ENCODE peak calls at places on chromosome 14, in four cellular contexts. One of them, this sample, is unnamed.

GRCh38 chr14:86521032-86521730 is 991.2 kb downstream of the FLRT2 start:
- DNase-seq in PC-9: no peak
- DNase-seq in coronary artery: no peak
- DNase-seq in brain microvascular endothelial cell: no peak
- DNase-seq in this sample: no peak

GRCh38 chr14:105282098-105282725 is 18.6 kb downstream of the BRF1 start:
- DNase-seq in PC-9: no peak
- DNase-seq in coronary artery: no peak
- DNase-seq in brain microvascular endothelial cell: no peak
- DNase-seq in this sample: no peak

GRCh38 chr14:68468437-68469207 is 324.2 kb downstream of the ZFP36L1 start:
- DNase-seq in PC-9: peak
- DNase-seq in coronary artery: no peak
- DNase-seq in brain microvascular endothelial cell: peak
- DNase-seq in this sample: peak

GRCh38 chr14:68779761-68780323 is 13.0 kb downstream of the ZFP36L1 start:
- DNase-seq in PC-9: peak
- DNase-seq in coronary artery: peak
- DNase-seq in brain microvascular endothelial cell: peak
- DNase-seq in this sample: peak

GRCh38 chr14:93285048-93285447 is 47.8 kb downstream of the BTBD7 start:
- DNase-seq in PC-9: no peak
- DNase-seq in coronary artery: no peak
- DNase-seq in brain microvascular endothelial cell: peak
- DNase-seq in this sample: peak

GRCh38 chr14:64232095-64232830 is 61.9 kb downstream of the ESR2 start:
- DNase-seq in PC-9: peak
- DNase-seq in coronary artery: no peak
- DNase-seq in brain microvascular endothelial cell: peak
- DNase-seq in this sample: peak

GRCh38 chr14:71647086-71647784 is 285.0 kb upstream of the RGS6 start:
- DNase-seq in PC-9: peak
- DNase-seq in coronary artery: no peak
- DNase-seq in brain microvascular endothelial cell: no peak
- DNase-seq in this sample: no peak

GRCh38 chr14:104681689-104682074 is 7.7 kb upstream of the INF2 start:
- DNase-seq in PC-9: peak
- DNase-seq in coronary artery: peak
- DNase-seq in brain microvascular endothelial cell: peak
- DNase-seq in this sample: peak

GRCh38 chr14:99393059-99393655 is 87.5 kb downstream of the SETD3 start:
- DNase-seq in PC-9: no peak
- DNase-seq in coronary artery: no peak
- DNase-seq in brain microvascular endothelial cell: no peak
- DNase-seq in this sample: peak

GRCh38 chr14:94638330-94638729 is 26.1 kb downstream of the SERPINA3 start:
- DNase-seq in PC-9: no peak
- DNase-seq in coronary artery: no peak
- DNase-seq in brain microvascular endothelial cell: peak
- DNase-seq in this sample: no peak

GRCh38 chr14:74062809-74063150 is 21.5 kb downstream of the ALDH6A1 start:
- DNase-seq in PC-9: peak
- DNase-seq in coronary artery: no peak
- DNase-seq in brain microvascular endothelial cell: no peak
- DNase-seq in this sample: no peak

GRCh38 chr14:52914295-52914694 is 36.6 kb downstream of the FERMT2 start:
- DNase-seq in PC-9: no peak
- DNase-seq in coronary artery: no peak
- DNase-seq in brain microvascular endothelial cell: no peak
- DNase-seq in this sample: no peak

GRCh38 chr14:91755560-91755959 is 23.7 kb upstream of the CATSPERB start:
- DNase-seq in PC-9: no peak
- DNase-seq in coronary artery: no peak
- DNase-seq in brain microvascular endothelial cell: no peak
- DNase-seq in this sample: peak

GRCh38 chr14:48973136-48973535 is 613.0 kb downstream of the RPS29 start:
- DNase-seq in PC-9: no peak
- DNase-seq in coronary artery: no peak
- DNase-seq in brain microvascular endothelial cell: peak
- DNase-seq in this sample: no peak

GRCh38 chr14:93008381-93008780 is 85.4 kb downstream of the CHGA start:
- DNase-seq in PC-9: peak
- DNase-seq in coronary artery: no peak
- DNase-seq in brain microvascular endothelial cell: no peak
- DNase-seq in this sample: peak

GRCh38 chr14:98494582-98494981 is 777.4 kb downstream of the BCL11B start:
- DNase-seq in PC-9: no peak
- DNase-seq in coronary artery: no peak
- DNase-seq in brain microvascular endothelial cell: no peak
- DNase-seq in this sample: no peak

GRCh38 chr14:99603965-99604765 is at the start of gene CCDC85C:
- DNase-seq in PC-9: peak
- DNase-seq in coronary artery: peak
- DNase-seq in brain microvascular endothelial cell: peak
- DNase-seq in this sample: peak

GRCh38 chr14:105241641-105242040 is 6.7 kb upstream of the BTBD6 start:
- DNase-seq in PC-9: no peak
- DNase-seq in coronary artery: no peak
- DNase-seq in brain microvascular endothelial cell: no peak
- DNase-seq in this sample: no peak

GRCh38 chr14:75811862-75812505 is 150.9 kb downstream of the TTLL5 start:
- DNase-seq in PC-9: no peak
- DNase-seq in coronary artery: no peak
- DNase-seq in brain microvascular endothelial cell: no peak
- DNase-seq in this sample: no peak

GRCh38 chr14:104256025-104256424 is 117.6 kb downstream of the KIF26A start:
- DNase-seq in PC-9: no peak
- DNase-seq in coronary artery: no peak
- DNase-seq in brain microvascular endothelial cell: no peak
- DNase-seq in this sample: no peak

GRCh38 chr14:53916239-53916638 is 40.4 kb downstream of the BMP4 start:
- DNase-seq in PC-9: no peak
- DNase-seq in coronary artery: no peak
- DNase-seq in brain microvascular endothelial cell: no peak
- DNase-seq in this sample: no peak

GRCh38 chr14:79325071-79325470 is 886.2 kb downstream of the DIO2 start:
- DNase-seq in PC-9: no peak
- DNase-seq in coronary artery: no peak
- DNase-seq in brain microvascular endothelial cell: no peak
- DNase-seq in this sample: no peak

GRCh38 chr14:101573289-101573688 is 12.0 kb downstream of the DIO3 start:
- DNase-seq in PC-9: no peak
- DNase-seq in coronary artery: no peak
- DNase-seq in brain microvascular endothelial cell: no peak
- DNase-seq in this sample: no peak

GRCh38 chr14:94571395-94571794 is 9.8 kb upstream of the SERPINA5 start:
- DNase-seq in PC-9: no peak
- DNase-seq in coronary artery: peak
- DNase-seq in brain microvascular endothelial cell: no peak
- DNase-seq in this sample: peak

GRCh38 chr14:65373011-65373670 is 39.4 kb upstream of the FUT8 start:
- DNase-seq in PC-9: no peak
- DNase-seq in coronary artery: no peak
- DNase-seq in brain microvascular endothelial cell: no peak
- DNase-seq in this sample: no peak

GRCh38 chr14:39988939-39989338 is 556.7 kb upstream of the FBXO33 start:
- DNase-seq in PC-9: no peak
- DNase-seq in coronary artery: no peak
- DNase-seq in brain microvascular endothelial cell: no peak
- DNase-seq in this sample: peak

GRCh38 chr14:68789798-68790655 is 2.8 kb downstream of the ZFP36L1 start:
- DNase-seq in PC-9: peak
- DNase-seq in coronary artery: peak
- DNase-seq in brain microvascular endothelial cell: no peak
- DNase-seq in this sample: peak

GRCh38 chr14:77914073-77914721 is 114.3 kb downstream of the ADCK1 start:
- DNase-seq in PC-9: no peak
- DNase-seq in coronary artery: no peak
- DNase-seq in brain microvascular endothelial cell: no peak
- DNase-seq in this sample: no peak

GRCh38 chr14:54219281-54220121 is 177.3 kb upstream of the CDKN3 start:
- DNase-seq in PC-9: no peak
- DNase-seq in coronary artery: no peak
- DNase-seq in brain microvascular endothelial cell: no peak
- DNase-seq in this sample: no peak

GRCh38 chr14:55122441-55122986 is 6.5 kb upstream of the LGALS3 start:
- DNase-seq in PC-9: peak
- DNase-seq in coronary artery: no peak
- DNase-seq in brain microvascular endothelial cell: peak
- DNase-seq in this sample: peak

GRCh38 chr14:70047598-70048312 is 141.0 kb downstream of the SLC8A3 start:
- DNase-seq in PC-9: no peak
- DNase-seq in coronary artery: no peak
- DNase-seq in brain microvascular endothelial cell: no peak
- DNase-seq in this sample: no peak

GRCh38 chr14:86372402-86372801 is 842.5 kb downstream of the FLRT2 start:
- DNase-seq in PC-9: no peak
- DNase-seq in coronary artery: no peak
- DNase-seq in brain microvascular endothelial cell: no peak
- DNase-seq in this sample: no peak

GRCh38 chr14:91377700-91378652 is 39.6 kb downstream of the CCDC88C start:
- DNase-seq in PC-9: no peak
- DNase-seq in coronary artery: no peak
- DNase-seq in brain microvascular endothelial cell: no peak
- DNase-seq in this sample: no peak

DNA sequence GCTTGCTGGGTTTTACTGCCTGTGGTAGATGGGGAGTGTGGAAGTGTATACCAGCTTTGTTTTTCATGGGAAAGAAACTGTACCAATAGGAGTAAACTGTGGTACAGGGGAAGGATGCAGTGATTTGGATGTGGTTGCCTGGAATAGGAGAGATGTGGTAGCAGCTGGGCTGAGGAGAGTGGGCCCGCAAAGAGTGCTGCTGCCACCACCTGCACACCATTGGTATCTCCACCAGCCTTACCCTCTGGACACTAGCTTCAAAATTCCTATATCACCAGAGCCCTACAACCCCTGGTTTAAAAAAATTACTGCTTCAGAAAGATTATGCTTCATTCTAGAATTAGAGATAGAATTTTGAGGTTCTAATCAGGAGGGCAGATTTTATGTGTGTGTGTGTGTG is 53.6 kb downstream of the AKAP6 start:
- DNase-seq in PC-9: peak
- DNase-seq in coronary artery: no peak
- DNase-seq in brain microvascular endothelial cell: no peak
- DNase-seq in this sample: peak
- TF ChIP-seq CTCF in PC-9: peak
- TF ChIP-seq CTCF in coronary artery: no peak
- TF ChIP-seq CTCF in brain microvascular endothelial cell: peak
- TF ChIP-seq CTCF in this sample: peak

GRCh38 chr14:21672116-21672515 is 1.5 kb downstream of the OR4E1 start:
- DNase-seq in PC-9: no peak
- DNase-seq in coronary artery: no peak
- DNase-seq in brain microvascular endothelial cell: peak
- DNase-seq in this sample: no peak

GRCh38 chr14:21673718-21674117 is at the start of gene OR4E1:
- DNase-seq in PC-9: no peak
- DNase-seq in coronary artery: no peak
- DNase-seq in brain microvascular endothelial cell: no peak
- DNase-seq in this sample: no peak

GRCh38 chr14:21669284-21669683 is 4.3 kb downstream of the OR4E1 start:
- DNase-seq in PC-9: no peak
- DNase-seq in coronary artery: no peak
- DNase-seq in brain microvascular endothelial cell: no peak
- DNase-seq in this sample: no peak

GRCh38 chr14:21668377-21668776 is 5.2 kb downstream of the OR4E1 start:
- DNase-seq in PC-9: no peak
- DNase-seq in coronary artery: no peak
- DNase-seq in brain microvascular endothelial cell: peak
- DNase-seq in this sample: peak

DNA sequence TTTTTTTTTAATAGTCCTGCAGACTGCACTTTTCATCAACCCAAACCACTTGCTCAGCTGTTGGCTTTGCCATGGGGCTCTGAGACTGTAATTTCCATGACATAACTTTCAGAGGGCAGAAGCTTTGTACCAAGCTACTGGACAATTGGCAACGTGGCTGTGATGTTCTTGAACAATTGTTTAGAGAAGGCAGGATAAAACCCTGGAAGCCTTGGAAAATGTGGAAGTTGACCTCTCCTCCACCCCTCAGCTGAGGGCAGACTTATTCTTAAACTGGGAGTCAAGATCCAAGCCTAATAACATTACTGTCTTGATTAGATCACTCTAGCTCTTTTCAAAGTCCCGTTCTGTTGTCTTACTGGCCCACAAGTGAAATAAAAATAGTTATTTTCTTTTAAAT is 2.2 kb downstream of the OR4E1 start:
- DNase-seq in PC-9: no peak
- DNase-seq in coronary artery: no peak
- DNase-seq in brain microvascular endothelial cell: no peak
- DNase-seq in this sample: no peak
- H3K4me3 ChIP-seq in PC-9: no peak
- H3K4me3 ChIP-seq in coronary artery: no peak
- H3K4me3 ChIP-seq in brain microvascular endothelial cell: no peak
- H3K4me3 ChIP-seq in this sample: no peak

DNA sequence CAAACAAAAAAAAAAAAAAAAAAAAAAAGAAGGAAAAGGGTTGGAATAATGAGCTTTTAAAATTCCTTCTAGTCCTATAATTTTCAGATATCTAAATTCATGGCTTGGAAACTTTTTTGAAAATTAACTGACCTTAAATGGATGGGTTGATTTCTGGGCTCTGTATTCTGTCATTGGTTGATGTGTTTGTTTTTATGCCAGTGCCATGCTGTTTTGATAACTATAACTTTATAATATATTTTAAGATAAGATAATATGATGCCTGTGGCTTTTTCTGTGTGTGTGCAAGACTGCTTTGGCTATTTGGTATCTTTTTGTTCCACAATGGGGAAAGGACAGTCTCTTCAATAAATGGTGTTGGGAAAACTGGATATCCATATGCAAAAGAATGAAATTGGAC is 7.3 kb downstream of the OR10G3 start:
- DNase-seq in PC-9: no peak
- DNase-seq in coronary artery: no peak
- DNase-seq in brain microvascular endothelial cell: no peak
- DNase-seq in this sample: no peak
- TF ChIP-seq CTCF in PC-9: no peak
- TF ChIP-seq CTCF in coronary artery: no peak
- TF ChIP-seq CTCF in brain microvascular endothelial cell: no peak
- TF ChIP-seq CTCF in this sample: no peak

DNA sequence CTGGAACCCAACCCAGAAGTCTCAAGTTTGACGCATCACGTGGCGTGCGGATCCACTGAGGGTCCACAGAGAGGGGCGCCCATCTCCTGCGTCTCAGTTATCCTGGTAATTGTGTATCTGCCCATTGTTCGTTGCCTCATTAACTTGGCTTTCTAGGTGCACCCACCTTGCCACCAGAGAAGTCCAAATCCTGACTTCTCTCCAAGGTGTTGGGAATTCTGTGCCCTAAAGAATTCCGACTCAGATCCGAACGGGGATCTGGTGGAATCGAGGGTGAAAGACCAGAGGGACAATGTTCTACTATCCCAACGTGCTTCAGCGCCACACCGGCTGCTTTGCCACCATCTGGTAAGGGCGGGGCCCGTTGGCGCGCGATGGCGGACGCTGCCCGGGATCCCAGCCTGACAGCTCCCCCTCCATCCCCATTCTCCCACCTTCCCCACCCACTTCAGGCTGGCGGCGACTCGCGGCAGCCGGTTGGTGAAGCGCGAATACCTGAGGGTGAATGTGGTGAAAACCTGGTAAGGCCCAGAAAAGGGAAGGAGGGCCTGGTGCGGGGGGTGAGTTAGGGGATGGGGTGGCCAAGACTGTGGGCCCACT is 481 bp downstream of the REC8 start:
- DNase-seq in PC-9: no peak
- DNase-seq in coronary artery: peak
- DNase-seq in brain microvascular endothelial cell: no peak
- DNase-seq in this sample: no peak
- H3K4me3 ChIP-seq in PC-9: no peak
- H3K4me3 ChIP-seq in coronary artery: peak
- H3K4me3 ChIP-seq in brain microvascular endothelial cell: peak
- H3K4me3 ChIP-seq in this sample: no peak